ENCODE peak calls at places on chromosome 12, in six cellular contexts. O is bronchial epithelial cell, A is cardiac muscle cell, F is choroid plexus epithelial cell, T is nephron progenitor cell, M is A673. U is an unnamed sample.

GRCh38 chr12:117125275-117125613 is 26.0 kb upstream of the TESC start:
- DNase-seq in O (no peak), A (no peak), F (no peak), T (no peak), M (peak; percentile 46), U (no peak)

GRCh38 chr12:89384050-89384749 is 31.9 kb upstream of the DUSP6 start:
- DNase-seq in O (peak; percentile 81), A (peak; percentile 36), F (peak; percentile 94), T (peak; percentile 18), M (peak; percentile 93), U (no peak)

GRCh38 chr12:3336606-3337311 is 154.2 kb upstream of the PRMT8 start:
- DNase-seq in O (peak; percentile 70), A (no peak), F (no peak), T (no peak), M (no peak), U (no peak)

GRCh38 chr12:102299731-102300130 is 102.1 kb upstream of the PMCH start:
- DNase-seq in O (no peak), A (no peak), F (no peak), T (no peak), M (no peak), U (no peak)

GRCh38 chr12:50188280-50188781 is 21.2 kb upstream of the CERS5 start:
- DNase-seq in O (no peak), A (no peak), F (peak; percentile 88), T (no peak), M (no peak), U (no peak)

GRCh38 chr12:98402081-98402480 is 113.3 kb upstream of the TMPO start:
- DNase-seq in O (peak; percentile 86), A (no peak), F (peak; percentile 24), T (no peak), M (no peak), U (no peak)

GRCh38 chr12:1307796-1308195 is 286.6 kb downstream of the FBXL14 start:
- DNase-seq in O (no peak), A (no peak), F (no peak), T (no peak), M (no peak), U (no peak)

GRCh38 chr12:96420255-96420930 is 20.2 kb upstream of the CDK17 start:
- DNase-seq in O (no peak), A (no peak), F (no peak), T (no peak), M (no peak), U (no peak)

GRCh38 chr12:71057330-71057729 is 100.5 kb downstream of the TSPAN8 start:
- DNase-seq in O (no peak), A (no peak), F (peak; percentile 46), T (no peak), M (peak; percentile 60), U (no peak)

GRCh38 chr12:87836190-87836589 is 193.0 kb downstream of the C12orf50 start:
- DNase-seq in O (no peak), A (no peak), F (no peak), T (no peak), M (peak; percentile 52), U (no peak)

GRCh38 chr12:32298917-32299316 is 100.4 kb upstream of the FGD4 start:
- DNase-seq in O (no peak), A (no peak), F (no peak), T (no peak), M (peak; percentile 38), U (no peak)

GRCh38 chr12:26791328-26791791 is 41.6 kb downstream of the ITPR2 start:
- DNase-seq in O (no peak), A (no peak), F (peak; percentile 72), T (no peak), M (no peak), U (no peak)

GRCh38 chr12:25788707-25789106 is 169.8 kb upstream of the RASSF8 start:
- DNase-seq in O (no peak), A (no peak), F (no peak), T (no peak), M (no peak), U (no peak)

GRCh38 chr12:93741741-93742085 is 64.5 kb downstream of the CRADD start:
- DNase-seq in O (no peak), A (peak; percentile 32), F (no peak), T (peak; percentile 15), M (no peak), U (no peak)

GRCh38 chr12:54561164-54561563 is 11.8 kb downstream of the PDE1B start:
- DNase-seq in O (no peak), A (peak; percentile 34), F (no peak), T (no peak), M (no peak), U (no peak)

GRCh38 chr12:7161327-7161726 is 28.2 kb upstream of the PEX5 start:
- DNase-seq in O (no peak), A (no peak), F (no peak), T (no peak), M (no peak), U (no peak)

GRCh38 chr12:107092669-107093546 is 441 bp downstream of the CRY1 start:
- DNase-seq in O (peak; percentile 53), A (peak; percentile 61), F (peak; percentile 52), T (peak; percentile 61), M (peak; percentile 64), U (peak; percentile 74)

U was measured in effector memory CD4-positive, alpha-beta T cell.